ENCODE peak calls at places on chromosome 10, in eight cellular contexts. S is Peyer's patch; P is fibroblast of lung; N is small intestine; Z is colonic mucosa; J is CD8-positive, alpha-beta T cell; F is astrocyte; M is left ventricle myocardium inferior. B is an unnamed sample.

GRCh38 chr10:21989453-21990154 is 13.9 kb downstream of the DNAJC1 start:
- DNase-seq in F (peak; percentile 50), J (peak; percentile 24), P (peak; percentile 63), S (peak; percentile 62), M (peak; percentile 56), Z (peak; percentile 26), N (peak; percentile 56), B (no peak)

GRCh38 chr10:114518401-114519305 is 114.4 kb upstream of the AFAP1L2 start:
- DNase-seq in Z (no peak), F (no peak), P (no peak), S (no peak), J (no peak), N (no peak), M (no peak), B (no peak)

GRCh38 chr10:76303682-76304316 is 872.4 kb downstream of the LRMDA start:
- DNase-seq in P (peak; percentile 89), N (peak; percentile 85), J (no peak), F (peak; percentile 77), Z (peak; percentile 64), S (peak; percentile 79), M (peak; percentile 72), B (peak; percentile 54)

GRCh38 chr10:62326134-62326533 is 48.0 kb upstream of the ZNF365 start:
- DNase-seq in M (no peak), S (no peak), J (no peak), P (no peak), Z (no peak), N (no peak), F (no peak), B (no peak)

GRCh38 chr10:127089446-127089845 is 106.9 kb downstream of the INSYN2A start:
- DNase-seq in J (no peak), M (no peak), F (no peak), N (no peak), S (no peak), P (no peak), Z (no peak), B (no peak)

GRCh38 chr10:6920072-6921019 is 340.3 kb upstream of the PRKCQ start:
- DNase-seq in S (peak; percentile 92), N (peak; percentile 59), F (peak; percentile 42), P (peak; percentile 73), M (peak; percentile 55), J (peak; percentile 78), Z (peak; percentile 57), B (peak; percentile 66)

GRCh38 chr10:43373461-43373860 is 2.0 kb downstream of the FXYD4 start:
- DNase-seq in P (no peak), F (no peak), J (no peak), S (no peak), Z (no peak), N (no peak), M (no peak), B (no peak)

GRCh38 chr10:93742633-93743349 is 14.9 kb upstream of the LGI1 start:
- DNase-seq in P (no peak), J (no peak), N (peak; percentile 6), M (no peak), Z (no peak), F (no peak), S (no peak), B (no peak)

GRCh38 chr10:3146289-3146688 is 26.3 kb downstream of the PITRM1 start:
- DNase-seq in F (no peak), N (no peak), J (no peak), S (no peak), M (no peak), P (no peak), Z (no peak), B (no peak)

GRCh38 chr10:92692085-92692671 is 2.4 kb downstream of the HHEX start:
- DNase-seq in Z (no peak), J (no peak), P (no peak), N (no peak), F (no peak), S (no peak), M (no peak), B (peak; percentile 9)

GRCh38 chr10:11874568-11875182 is 51.5 kb downstream of the PROSER2 start:
- DNase-seq in M (peak; percentile 48), J (peak; percentile 32), S (peak; percentile 44), Z (peak; percentile 45), F (peak; percentile 22), N (peak; percentile 19), P (peak; percentile 30), B (peak; percentile 54)

GRCh38 chr10:73644767-73645166 is 3.5 kb upstream of the MYOZ1 start:
- DNase-seq in M (no peak), Z (no peak), J (no peak), P (no peak), F (no peak), N (no peak), S (no peak), B (no peak)

GRCh38 chr10:73647875-73648228 is 6.6 kb upstream of the MYOZ1 start:
- DNase-seq in Z (no peak), N (no peak), F (no peak), M (no peak), P (no peak), J (no peak), S (no peak), B (no peak)

GRCh38 chr10:73647211-73647874 is 6.1 kb upstream of the MYOZ1 start:
- DNase-seq in P (peak; percentile 56), M (peak; percentile 64), J (peak; percentile 16), F (no peak), S (peak; percentile 65), N (peak; percentile 31), Z (peak; percentile 56), B (peak; percentile 60)

GRCh38 chr10:73648252-73648651 is 7.0 kb upstream of the MYOZ1 start:
- DNase-seq in Z (no peak), F (no peak), M (peak; percentile 46), P (peak; percentile 24), N (no peak), S (peak; percentile 44), J (no peak), B (no peak)

GRCh38 chr10:73646598-73647041 is 5.3 kb upstream of the MYOZ1 start:
- DNase-seq in F (no peak), N (no peak), P (no peak), S (peak; percentile 23), J (no peak), M (no peak), Z (no peak), B (no peak)
- H3K27ac ChIP-seq in F (no peak overlapping the region), N (no peak overlapping the region), P (no peak overlapping the region), S (no peak overlapping the region), J (no peak overlapping the region), M (peak overlapping the region; percentile 94), Z (no peak overlapping the region), B (no peak overlapping the region)

DNA sequence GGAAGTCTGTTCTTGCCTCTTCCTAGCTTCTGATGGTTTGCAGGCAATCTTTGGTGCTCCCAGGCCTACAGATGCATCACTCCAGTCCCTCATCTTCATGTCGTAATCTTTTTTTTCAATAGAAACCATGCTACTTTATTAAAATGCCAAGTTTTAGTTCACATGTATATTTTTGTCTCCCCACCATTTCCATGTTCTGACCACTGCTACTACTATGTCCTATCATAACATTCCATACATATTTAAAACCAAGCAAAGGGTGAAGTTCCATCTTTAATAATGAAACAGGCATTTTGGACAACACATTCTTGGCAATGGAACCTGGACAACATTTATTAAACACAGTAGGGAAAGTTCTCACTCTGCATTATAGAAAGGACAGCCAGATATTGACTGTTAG is 58.8 kb downstream of the ZNF518A start:
- DNase-seq in Z (no peak), P (peak; percentile 14), M (no peak), F (peak; percentile 40), N (no peak), J (no peak), S (no peak), B (no peak)
- H3K9me3 ChIP-seq in Z (no peaks in the 10 kb centered on the region), P (no peaks in the 10 kb centered on the region), M (peaks cover 17% of the 10 kb centered on the region), F (no peaks in the 10 kb centered on the region), N (no peaks in the 10 kb centered on the region), J (no peaks in the 10 kb centered on the region), S (no peaks in the 10 kb centered on the region), B (no peaks in the 10 kb centered on the region)

GRCh38 chr10:72186213-72186612 is 29.6 kb upstream of the ANAPC16 start:
- DNase-seq in M (no peak), Z (no peak), J (no peak), P (no peak), S (no peak), N (no peak), F (peak; percentile 11), B (no peak)
- H3K4me3 ChIP-seq in M (peak overlapping the region; percentile 44), Z (no peak overlapping the region), J (no peak overlapping the region), P (no peak overlapping the region), S (no peak overlapping the region), N (no peak overlapping the region), F (no peak overlapping the region), B (no peak overlapping the region)

DNA sequence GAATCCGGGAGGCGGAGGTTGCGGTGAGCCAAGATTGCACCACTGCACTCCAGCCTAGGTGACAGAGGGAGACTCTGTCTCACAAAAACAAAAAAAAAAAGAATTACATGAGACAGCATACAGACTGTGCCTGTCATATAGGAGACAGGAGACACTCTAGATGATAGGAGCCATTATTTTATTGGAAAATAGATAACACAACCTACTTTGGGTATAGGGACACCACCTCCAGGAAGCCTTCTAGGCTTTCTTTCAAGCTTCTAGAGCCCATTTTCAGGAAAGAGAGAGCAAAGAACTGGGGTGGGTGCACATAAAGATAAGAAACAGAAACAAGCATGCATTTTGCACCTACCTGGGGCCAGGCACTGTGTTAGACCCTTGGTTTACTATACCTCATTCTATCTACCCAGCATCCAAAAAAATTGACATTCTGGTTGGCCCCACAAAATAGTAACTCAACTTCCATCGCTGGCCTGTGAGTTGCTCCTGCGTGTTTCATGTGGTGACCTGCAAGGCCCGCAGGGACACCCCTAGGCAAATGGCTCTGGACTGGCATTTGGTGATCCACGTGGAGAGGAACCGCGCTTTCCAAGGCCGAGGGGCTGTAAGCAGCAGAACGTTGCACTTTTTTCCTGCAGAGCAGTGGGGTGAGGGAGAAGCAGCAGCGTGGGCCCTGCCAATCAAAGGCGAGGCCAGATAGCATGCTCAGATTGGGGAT is 57.1 kb upstream of the CACUL1 start:
- DNase-seq in J (no peak), S (no peak), Z (no peak), P (no peak), N (no peak), M (no peak), F (no peak), B (no peak)
- H3K27ac ChIP-seq in J (no peak overlapping the region), S (no peak overlapping the region), Z (no peak overlapping the region), P (no peak overlapping the region), N (no peak overlapping the region), M (no peak overlapping the region), F (no peak overlapping the region), B (no peak overlapping the region)

DNA sequence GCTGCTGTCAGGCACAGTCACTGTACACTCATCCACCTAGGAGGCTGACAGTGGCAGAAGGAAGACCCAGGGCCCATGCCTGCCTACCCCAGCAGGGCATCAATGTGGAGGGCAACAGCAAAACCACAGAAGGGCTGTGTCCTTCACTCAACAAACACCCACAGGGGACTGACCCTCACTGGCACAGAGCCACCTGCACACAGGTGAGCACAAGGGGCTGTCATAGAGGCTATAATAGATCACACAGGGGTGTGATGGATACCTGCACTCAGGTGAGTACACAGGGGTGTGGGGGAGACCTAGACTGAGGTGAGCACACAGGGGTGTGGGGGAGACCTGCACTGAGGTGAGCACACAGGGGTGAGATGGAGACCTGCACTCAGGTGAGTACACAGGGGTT is 132.8 kb upstream of the TCERG1L start:
- DNase-seq in F (no peak), S (no peak), P (no peak), Z (no peak), N (no peak), M (no peak), J (no peak), B (no peak)
- H3K9me3 ChIP-seq in F (peaks cover 5% of the 10 kb centered on the region), S (no peaks in the 10 kb centered on the region), P (no peaks in the 10 kb centered on the region), Z (no peaks in the 10 kb centered on the region), N (no peaks in the 10 kb centered on the region), M (no peaks in the 10 kb centered on the region), J (no peaks in the 10 kb centered on the region), B (peaks cover 31% of the 10 kb centered on the region)

DNA sequence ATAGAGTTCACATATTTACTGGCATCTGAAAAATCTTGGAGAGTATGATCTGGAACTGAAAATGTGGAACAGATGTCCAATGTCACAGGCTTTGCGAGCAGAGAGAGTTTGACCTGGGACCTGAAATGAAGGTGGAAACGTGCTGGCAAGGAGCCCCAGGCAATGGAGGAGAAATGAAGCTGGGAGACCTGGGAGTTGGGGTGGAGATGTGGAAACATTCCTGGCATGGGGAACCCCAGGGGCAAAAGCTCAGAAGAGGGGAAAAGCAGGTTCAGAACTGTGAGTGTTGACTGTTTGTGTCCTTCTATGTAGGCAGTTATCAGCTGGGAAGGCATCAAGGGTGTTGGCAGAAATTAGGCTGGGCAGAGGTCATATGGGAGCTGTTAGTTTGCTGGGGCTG is 7.3 kb upstream of the PNLIPRP2 start:
- DNase-seq in F (no peak), S (no peak), N (peak; percentile 51), P (no peak), J (no peak), M (no peak), Z (no peak), B (no peak)
- H3K4me3 ChIP-seq in F (no peak overlapping the region), S (no peak overlapping the region), N (no peak overlapping the region), P (no peak overlapping the region), J (no peak overlapping the region), M (no peak overlapping the region), Z (no peak overlapping the region), B (no peak overlapping the region)